ENCODE peak calls at places on chromosome 1, in ten cellular contexts. G, B, P, F, I, V, K, D, Y and U are unnamed samples.

GRCh38 chr1:160400284-160400645 is at the start of gene VANGL2:
- DNase-seq in I (no peak), G (no peak), B (peak), Y (peak), V (peak), P (peak), F (peak), D (peak), K (peak), U (peak)

GRCh38 chr1:209659909-209660308 is 7.7 kb upstream of the LAMB3 start:
- DNase-seq in K (no peak), Y (no peak), P (peak), F (peak), V (no peak), I (no peak), D (no peak), B (no peak), G (no peak), U (no peak)

GRCh38 chr1:68140536-68140935 is 90.1 kb upstream of the DIRAS3 start:
- DNase-seq in F (no peak), D (no peak), K (no peak), G (no peak), Y (no peak), V (no peak), I (no peak), B (no peak), P (no peak), U (no peak)

GRCh38 chr1:100387209-100387608 is 34.9 kb downstream of the CDC14A start:
- DNase-seq in K (no peak), V (no peak), F (no peak), I (no peak), B (no peak), P (no peak), D (no peak), G (no peak), Y (no peak), U (peak)

GRCh38 chr1:78176448-78176847 is 130.7 kb downstream of the GIPC2 start:
- DNase-seq in V (peak), K (no peak), D (no peak), P (no peak), I (no peak), F (peak), G (peak), B (no peak), Y (no peak), U (no peak)

GRCh38 chr1:99685516-99686180 is 39.7 kb downstream of the PALMD start:
- DNase-seq in G (peak), B (no peak), I (peak), Y (peak), D (no peak), P (peak), V (peak), F (peak), K (no peak), U (peak)

GRCh38 chr1:206866062-206866461 is 639 bp downstream of the IL20 start:
- DNase-seq in F (no peak), I (no peak), Y (no peak), K (no peak), P (no peak), B (no peak), G (no peak), D (no peak), V (no peak), U (no peak)

GRCh38 chr1:19485362-19486187 is at the start of gene CAPZB:
- DNase-seq in F (peak), Y (peak), P (peak), B (peak), I (peak), V (peak), K (peak), D (peak), G (peak), U (peak)

GRCh38 chr1:109371271-109371739 is 26.4 kb downstream of the SORT1 start:
- DNase-seq in G (no peak), K (no peak), P (peak), V (no peak), Y (peak), B (no peak), I (peak), F (no peak), D (no peak), U (no peak)

GRCh38 chr1:241615043-241615974 is 24.9 kb downstream of the CHML start:
- DNase-seq in Y (no peak), K (no peak), P (no peak), V (peak), B (no peak), D (no peak), F (no peak), G (no peak), I (no peak), U (no peak)

GRCh38 chr1:43143441-43143888 is 28.6 kb downstream of the EBNA1BP2 start:
- DNase-seq in V (peak), I (peak), K (no peak), G (no peak), F (peak), Y (no peak), P (peak), D (no peak), B (no peak), U (peak)

GRCh38 chr1:223363856-223364684 is at the start of gene SUSD4:
- DNase-seq in K (peak), I (no peak), Y (peak), V (peak), D (peak), B (peak), F (peak), G (peak), P (peak), U (no peak)